ENCODE peak calls at places on chromosomes 4 and X, in six cellular contexts. B is GM06990, P is astrocyte, C is GM19239, X is testis, M is substantia nigra. I is an unnamed sample.

GRCh38 chr4:105619193-105619931 is 66.9 kb downstream of the ARHGEF38 start:
- DNase-seq in C (no peak), M (no peak), B (no peak), P (peak), X (peak), I (no peak)

GRCh38 chr4:119116925-119117900 is 18.4 kb upstream of the MYOZ2 start:
- DNase-seq in P (no peak), M (no peak), C (no peak), B (no peak), X (no peak), I (no peak)

GRCh38 chr4:147782087-147782781 is 50.3 kb downstream of the ARHGAP10 start:
- DNase-seq in B (no peak), X (no peak), M (no peak), C (no peak), P (peak), I (no peak)

GRCh38 chr4:122341906-122342305 is 36.9 kb upstream of the ADAD1 start:
- DNase-seq in X (no peak), C (no peak), P (peak), B (no peak), M (no peak), I (no peak)

GRCh38 chrX:5683996-5684395 is 544.7 kb downstream of the NLGN4X start:
- DNase-seq in P (no peak), M (no peak), X (no peak), C (no peak), B (no peak), I (no peak)

GRCh38 chr4:113646456-113646809 is 115.1 kb downstream of the CAMK2D start:
- DNase-seq in B (no peak), C (no peak), X (no peak), M (no peak), P (peak), I (no peak)

GRCh38 chr4:89152972-89153371 is 41.6 kb downstream of the TIGD2 start:
- DNase-seq in M (no peak), B (no peak), C (no peak), P (no peak), X (no peak), I (no peak)

GRCh38 chr4:106201373-106201772 is 114.6 kb downstream of the TBCK start:
- DNase-seq in B (no peak), P (no peak), M (no peak), X (no peak), C (no peak), I (no peak)

GRCh38 chr4:3834186-3834920 is 68.2 kb downstream of the ADRA2C start:
- DNase-seq in X (no peak), B (no peak), C (no peak), M (no peak), P (no peak), I (no peak)

GRCh38 chrX:74461384-74461783 is 40.1 kb downstream of the SLC16A2 start:
- DNase-seq in M (no peak), C (no peak), X (peak), B (no peak), P (no peak), I (no peak)

GRCh38 chrX:9832811-9833210 is 46.6 kb downstream of the SHROOM2 start:
- DNase-seq in X (no peak), M (no peak), C (no peak), B (no peak), P (no peak), I (no peak)

GRCh38 chrX:153700376-153700945 is 12.7 kb downstream of the SLC6A8 start:
- DNase-seq in P (no peak), M (no peak), X (no peak), B (no peak), C (no peak), I (no peak)

GRCh38 chr4:7842384-7843279 is 97.0 kb downstream of the AFAP1 start:
- DNase-seq in M (no peak), C (no peak), P (peak), B (no peak), X (peak), I (no peak)